ENCODE peak calls at places on chromosomes 16 and 17, in seven cellular contexts. A is uterus, O is testis, P is HepG2, X is transverse colon, D is heart left ventricle, H is prostate gland. R is an unnamed sample. For H3K36me3, the result is how much of the 10 kb centered on the place peaks cover.

GRCh38 chr17:32259596-32259995 is 6.0 kb upstream of the RHBDL3 start:
- DNase-seq in A (no peak), O (no peak), P (no peak), X (no peak), D (no peak), H (no peak), R (no peak)

GRCh38 chr17:21275047-21275578 is 9.4 kb upstream of the MAP2K3 start:
- DNase-seq in A (no peak), O (no peak), P (no peak), X (no peak), D (no peak), H (no peak), R (no peak)

GRCh38 chr16:85611205-85611454 is 2.0 kb upstream of the GSE1 start:
- DNase-seq in A (no peak), O (no peak), P (no peak), X (no peak), D (no peak), H (no peak), R (no peak)

GRCh38 chr17:64773836-64774761 is 112.0 kb upstream of the SMURF2 start:
- DNase-seq in A (no peak), O (no peak), P (peak), X (peak), D (no peak), H (peak), R (no peak)

GRCh38 chr16:3147046-3147756 is 12.4 kb downstream of the ZNF213 start:
- DNase-seq in A (no peak), O (no peak), P (no peak), X (no peak), D (no peak), H (no peak), R (no peak)

GRCh38 chr17:50076591-50077235 is 18.4 kb upstream of the PDK2 start:
- DNase-seq in A (no peak), O (no peak), P (no peak), X (no peak), D (no peak), H (no peak), R (no peak)

GRCh38 chr16:22948058-22948602 is 134.2 kb downstream of the HS3ST2 start:
- DNase-seq in A (peak), O (no peak), P (no peak), X (no peak), D (no peak), H (no peak), R (no peak)

GRCh38 chr17:82065638-82066303 is at the start of gene DUS1L:
- DNase-seq in A (peak), O (peak), P (no peak), X (peak), D (peak), H (no peak), R (peak)

GRCh38 chr16:49492090-49492801 is 118.6 kb downstream of the C16orf78 start:
- DNase-seq in A (peak), O (peak), P (no peak), X (peak), D (peak), H (peak), R (peak)

GRCh38 chr17:79815836-79816371 is 19.0 kb upstream of the CBX8 start:
- DNase-seq in A (no peak), O (no peak), P (no peak), X (no peak), D (no peak), H (no peak), R (no peak)

GRCh38 chr16:14036869-14037268 is 34.2 kb upstream of the MRTFB start:
- DNase-seq in A (no peak), O (no peak), P (no peak), X (no peak), D (no peak), H (no peak), R (no peak)

GRCh38 chr17:80101946-80102706 is 745 bp downstream of the GAA start:
- DNase-seq in A (no peak), O (peak), P (peak), X (no peak), D (no peak), H (no peak), R (no peak)

GRCh38 chr17:4796550-4796915 is 569 bp downstream of the PSMB6 start:
- DNase-seq in A (no peak), O (peak), P (peak), X (peak), D (no peak), H (no peak), R (no peak)

GRCh38 chr16:29857133-29857760 is 5.8 kb downstream of the CDIPT start:
- DNase-seq in A (no peak), O (no peak), P (no peak), X (no peak), D (no peak), H (no peak), R (no peak)

GRCh38 chr17:73784015-73784603 is 139.9 kb upstream of the SDK2 start:
- DNase-seq in A (no peak), O (no peak), P (no peak), X (no peak), D (no peak), H (no peak), R (no peak)

GRCh38 chr17:68355093-68355492 is 63.8 kb downstream of the ARSG start:
- DNase-seq in A (no peak), O (no peak), P (no peak), X (no peak), D (no peak), H (no peak), R (no peak)

GRCh38 chr16:15523092-15523541 is 88.7 kb downstream of the BMERB1 start:
- DNase-seq in A (no peak), O (peak), P (peak), X (peak), D (peak), H (no peak), R (no peak)

GRCh38 chr16:89357460-89357859 is 132.9 kb downstream of the ANKRD11 start:
- DNase-seq in A (no peak), O (no peak), P (no peak), X (no peak), D (peak), H (no peak), R (no peak)

GRCh38 chr16:14562691-14563491 is 67.2 kb downstream of the PARN start:
- DNase-seq in A (no peak), O (no peak), P (peak), X (peak), D (peak), H (peak), R (peak)

GRCh38 chr17:27975146-27976011 is 67.1 kb upstream of the NLK start:
- DNase-seq in A (no peak), O (no peak), P (no peak), X (no peak), D (no peak), H (no peak), R (no peak)

GRCh38 chr17:72707881-72708280 is 384.6 kb downstream of the SLC39A11 start:
- DNase-seq in A (no peak), O (no peak), P (no peak), X (no peak), D (no peak), H (no peak), R (no peak)

GRCh38 chr16:24036614-24037013 is 200.8 kb downstream of the PRKCB start:
- DNase-seq in A (no peak), O (peak), P (peak), X (peak), D (no peak), H (peak), R (no peak)

GRCh38 chr17:804541-805435 is 22.6 kb downstream of the MRM3 start:
- DNase-seq in A (no peak), O (no peak), P (no peak), X (no peak), D (peak), H (no peak), R (no peak)

GRCh38 chr17:44029736-44030135 is 15.0 kb upstream of the TMEM101 start:
- DNase-seq in A (no peak), O (no peak), P (no peak), X (no peak), D (no peak), H (no peak), R (no peak)

GRCh38 chr17:67390646-67391480 is 13.8 kb downstream of the PITPNC1 start:
- DNase-seq in A (no peak), O (no peak), P (peak), X (peak), D (peak), H (peak), R (no peak)

GRCh38 chr17:67156269-67157199 is 88.5 kb downstream of the HELZ start:
- DNase-seq in A (no peak), O (no peak), P (no peak), X (no peak), D (no peak), H (no peak), R (no peak)

GRCh38 chr16:88320947-88321634 is 61.7 kb upstream of the ZNF469 start:
- DNase-seq in A (no peak), O (peak), P (no peak), X (no peak), D (no peak), H (no peak), R (no peak)

GRCh38 chr17:40058151-40058784 is 4.1 kb upstream of the MED24 start:
- DNase-seq in A (no peak), O (no peak), P (no peak), X (no peak), D (no peak), H (no peak), R (no peak)

GRCh38 chr17:39219647-39220154 is 6.0 kb downstream of the STAC2 start:
- DNase-seq in A (no peak), O (no peak), P (no peak), X (no peak), D (no peak), H (peak), R (no peak)

GRCh38 chr17:73564856-73565255 is 79.4 kb downstream of the SDK2 start:
- DNase-seq in A (no peak), O (no peak), P (no peak), X (peak), D (no peak), H (peak), R (no peak)

GRCh38 chr17:78032166-78032565 is 73.7 kb downstream of the TNRC6C start:
- DNase-seq in A (no peak), O (no peak), P (no peak), X (no peak), D (no peak), H (no peak), R (no peak)
- H3K36me3 ChIP-seq in A (under half), O (under half), P (under half), X (under half), D (under half), H (under half), R (under half)

DNA sequence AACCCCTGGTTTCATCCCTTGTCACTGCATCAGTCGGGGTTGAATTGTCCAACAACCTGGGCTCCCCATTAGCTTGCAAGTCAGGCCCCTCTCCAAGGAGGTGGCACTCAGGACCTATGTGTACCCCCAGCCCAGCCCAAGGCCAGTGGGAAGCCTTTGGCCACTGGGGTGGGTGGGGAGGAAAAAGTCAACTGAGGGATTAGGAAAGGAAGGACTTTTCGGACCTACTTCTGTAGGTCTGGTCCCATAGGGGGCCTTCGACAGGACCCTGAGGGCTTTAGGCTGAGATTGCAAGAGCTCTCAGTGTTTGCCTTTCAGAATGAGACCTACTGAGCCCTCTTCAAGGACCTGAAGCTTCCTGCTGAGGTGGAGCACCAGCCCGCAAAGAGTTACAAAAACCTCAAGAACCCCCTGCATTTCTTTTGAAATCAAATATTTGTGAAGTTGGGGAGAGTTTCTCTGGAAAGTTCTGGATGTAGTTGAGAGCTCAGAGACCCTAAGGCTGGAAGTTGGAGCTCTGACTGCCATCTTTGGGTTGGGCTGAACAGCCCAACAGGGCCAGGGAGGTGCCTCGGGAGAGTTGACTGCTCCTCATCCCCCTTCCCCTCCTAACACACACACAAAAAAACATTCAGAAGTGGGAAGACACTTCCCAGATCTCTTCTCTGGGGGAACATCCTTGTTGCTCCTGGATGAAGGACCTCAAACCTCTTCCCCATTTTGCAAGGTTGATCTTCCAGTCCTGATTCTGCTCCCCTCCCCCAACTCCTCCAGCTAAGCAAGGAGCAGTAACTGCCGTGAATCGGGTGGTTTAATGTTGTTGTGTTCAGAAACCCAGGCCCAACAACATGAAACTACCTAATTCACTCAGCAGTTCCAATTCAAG is 5.8 kb upstream of the HOXB9 start:
- DNase-seq in A (no peak), O (no peak), P (no peak), X (no peak), D (no peak), H (no peak), R (peak)
- TF ChIP-seq POLR2A in A (no peak), O (no peak), P (no peak), X (no peak), D (no peak), H (no peak), R (no peak)

GRCh38 chr17:20091161-20092029 is 82.2 kb downstream of the SPECC1 start:
- DNase-seq in A (no peak), O (peak), P (no peak), X (no peak), D (peak), H (no peak), R (no peak)
- H3K27ac ChIP-seq in A (peak), O (peak), P (no peak), X (peak), D (peak), H (peak), R (peak)

GRCh38 chr17:55659661-55660060 is 63.0 kb downstream of the TMEM100 start:
- DNase-seq in A (no peak), O (no peak), P (no peak), X (no peak), D (no peak), H (no peak), R (no peak)
- H3K36me3 ChIP-seq in A (under half), O (under half), P (under half), X (under half), D (under half), H (under half), R (under half)

GRCh38 chr16:84143081-84143480 is 1.9 kb downstream of the HSDL1 start:
- DNase-seq in A (no peak), O (no peak), P (no peak), X (no peak), D (no peak), H (no peak), R (no peak)

GRCh38 chr16:84141143-84141670 is 3.8 kb downstream of the HSDL1 start:
- DNase-seq in A (no peak), O (no peak), P (peak), X (no peak), D (no peak), H (no peak), R (no peak)

GRCh38 chr16:84143784-84144199 is 1.2 kb downstream of the HSDL1 start:
- DNase-seq in A (no peak), O (no peak), P (no peak), X (no peak), D (no peak), H (no peak), R (no peak)

GRCh38 chr16:84144301-84144858 is 597 bp downstream of the HSDL1 start:
- DNase-seq in A (peak), O (peak), P (no peak), X (peak), D (peak), H (peak), R (no peak)

GRCh38 chr16:84144859-84145639 is at the start of the genes DNAAF1 and HSDL1:
- DNase-seq in A (peak), O (peak), P (peak), X (peak), D (peak), H (peak), R (peak)
- TF ChIP-seq POLR2A in A (peak), O (no peak), P (peak), X (no peak), D (peak), H (peak), R (no peak)

GRCh38 chr16:73053379-73054130 is 5.6 kb upstream of the ZFHX3 start:
- DNase-seq in A (no peak), O (no peak), P (peak), X (no peak), D (no peak), H (no peak), R (peak)
- H3K27ac ChIP-seq in A (peak), O (peak), P (peak), X (peak), D (peak), H (peak), R (peak)